ENCODE peak calls at places on chromosomes 11 and 22, in seven cellular contexts. Y, G, U, V, F, T and W are unnamed samples.

GRCh38 chr22:31083377-31083768 is 2.3 kb downstream of the SMTN start:
- DNase-seq in U (no peak), Y (no peak), T (no peak), F (no peak), G (no peak), V (no peak), W (no peak)

GRCh38 chr22:50297510-50298265 is 9.8 kb downstream of the PLXNB2 start:
- DNase-seq in Y (no peak), T (no peak), V (no peak), G (no peak), U (no peak), F (no peak), W (no peak)

GRCh38 chr22:41078975-41079374 is 13.4 kb upstream of the EP300 start:
- DNase-seq in V (no peak), F (no peak), T (no peak), G (no peak), Y (no peak), U (no peak), W (no peak)

GRCh38 chr11:122656073-122656630 is 630 bp downstream of the UBASH3B start:
- DNase-seq in T (peak), U (peak), G (no peak), F (peak), V (no peak), Y (peak), W (peak)

GRCh38 chr22:46355369-46355995 is 20.0 kb downstream of the TRMU start:
- DNase-seq in F (peak), Y (no peak), U (peak), G (peak), T (peak), V (peak), W (peak)

GRCh38 chr11:109815529-109816105 is 277.6 kb upstream of the ZC3H12C start:
- DNase-seq in F (no peak), Y (no peak), U (no peak), V (no peak), G (no peak), T (no peak), W (no peak)

GRCh38 chr22:46121079-46121478 is 29.2 kb upstream of the PPARA start:
- DNase-seq in V (no peak), Y (no peak), U (no peak), F (peak), T (no peak), G (no peak), W (no peak)

GRCh38 chr11:131356201-131356600 is 14.2 kb upstream of the NTM start:
- DNase-seq in U (no peak), T (no peak), G (no peak), Y (no peak), F (peak), V (no peak), W (no peak)

GRCh38 chr11:85170184-85170583 is 457.0 kb downstream of the DLG2 start:
- DNase-seq in Y (no peak), G (no peak), U (no peak), V (no peak), F (peak), T (no peak), W (peak)

GRCh38 chr22:42022162-42022847 is 23.7 kb downstream of the WBP2NL start:
- DNase-seq in G (no peak), Y (no peak), T (no peak), F (no peak), U (no peak), V (no peak), W (peak)

GRCh38 chr22:22717723-22718122 is 73.3 kb downstream of the GGTLC2 start:
- DNase-seq in U (no peak), T (no peak), G (no peak), V (no peak), Y (no peak), F (no peak), W (no peak)

GRCh38 chr11:70826541-70826943 is 425.8 kb downstream of the SHANK2 start:
- DNase-seq in G (no peak), Y (no peak), V (no peak), T (peak), F (no peak), U (no peak), W (peak)

GRCh38 chr22:27501191-27501936 is 300.2 kb downstream of the MN1 start:
- DNase-seq in Y (no peak), T (peak), V (no peak), U (no peak), F (no peak), G (no peak), W (no peak)

GRCh38 chr11:70524096-70524922 is 126.0 kb downstream of the CTTN start:
- DNase-seq in T (no peak), G (no peak), V (no peak), U (peak), Y (no peak), F (no peak), W (no peak)

GRCh38 chr22:41915035-41915782 is at the start of gene SHISA8:
- DNase-seq in Y (no peak), U (no peak), F (no peak), V (no peak), T (peak), G (peak), W (peak)

GRCh38 chr11:74321487-74322188 is 10.2 kb upstream of the P4HA3 start:
- DNase-seq in G (no peak), U (no peak), F (peak), V (no peak), T (peak), Y (no peak), W (no peak)

GRCh38 chr11:19872526-19873135 is 160.0 kb downstream of the NAV2 start:
- DNase-seq in V (no peak), U (no peak), F (no peak), T (no peak), Y (no peak), G (no peak), W (no peak)

GRCh38 chr11:119111361-119111925 is 4.3 kb downstream of the C2CD2L start:
- DNase-seq in T (no peak), U (no peak), V (no peak), Y (peak), G (no peak), F (no peak), W (no peak)

GRCh38 chr22:36830601-36831000 is 13.8 kb upstream of the PVALB start:
- DNase-seq in T (no peak), U (no peak), G (no peak), Y (no peak), F (no peak), V (no peak), W (no peak)

GRCh38 chr11:32391965-32392553 is 43.3 kb downstream of the WT1 start:
- DNase-seq in T (no peak), G (no peak), V (no peak), Y (no peak), F (peak), U (no peak), W (no peak)

GRCh38 chr11:47661245-47661644 is 18.9 kb upstream of the MTCH2 start:
- DNase-seq in F (no peak), U (no peak), G (no peak), T (no peak), Y (no peak), V (no peak), W (no peak)

GRCh38 chr11:76158394-76159302 is 47.7 kb downstream of the WNT11 start:
- DNase-seq in G (no peak), T (no peak), F (no peak), Y (peak), U (peak), V (no peak), W (no peak)

GRCh38 chr11:134361241-134361640 is 29.5 kb downstream of the GLB1L2 start:
- DNase-seq in V (no peak), Y (peak), F (no peak), G (no peak), U (peak), T (no peak), W (no peak)

GRCh38 chr22:28106601-28107000 is 187.5 kb upstream of the PITPNB start:
- DNase-seq in U (no peak), Y (no peak), F (no peak), V (no peak), T (no peak), G (no peak), W (no peak)

GRCh38 chr22:22037740-22038139 is 55.2 kb upstream of the TOP3B start:
- DNase-seq in U (no peak), V (no peak), T (no peak), Y (no peak), F (peak), G (no peak), W (no peak)

GRCh38 chr11:45413156-45413833 is 127.2 kb upstream of the SYT13 start:
- DNase-seq in Y (no peak), U (no peak), G (no peak), V (no peak), T (peak), F (no peak), W (no peak)

GRCh38 chr11:3962406-3962840 is 107.0 kb downstream of the STIM1 start:
- DNase-seq in G (no peak), F (peak), U (no peak), V (no peak), Y (no peak), T (no peak), W (no peak)

GRCh38 chr11:80944758-80945157 is 1503.9 kb upstream of the TENM4 start:
- DNase-seq in F (peak), U (no peak), T (no peak), G (no peak), V (no peak), Y (no peak), W (no peak)

GRCh38 chr11:88175004-88175706 is at the start of gene RAB38:
- DNase-seq in T (peak), G (peak), F (no peak), V (no peak), U (no peak), Y (peak), W (peak)

GRCh38 chr22:47406896-47407295 is 644.4 kb downstream of the TBC1D22A start:
- DNase-seq in Y (no peak), T (no peak), F (no peak), G (no peak), V (no peak), U (no peak), W (no peak)

GRCh38 chr11:73995731-73996130 is 13.1 kb upstream of the UCP2 start:
- DNase-seq in T (no peak), V (no peak), Y (no peak), U (no peak), G (no peak), F (no peak), W (no peak)

GRCh38 chr11:105367129-105367528 is 227.6 kb upstream of the CARD18 start:
- DNase-seq in G (no peak), F (peak), T (no peak), Y (no peak), U (no peak), V (no peak), W (no peak)

GRCh38 chr11:123584737-123585136 is 69.7 kb downstream of the SCN3B start:
- DNase-seq in G (no peak), V (no peak), F (no peak), T (no peak), Y (no peak), U (no peak), W (no peak)

GRCh38 chr22:31250740-31251330 is 38.7 kb downstream of the LIMK2 start:
- DNase-seq in U (no peak), Y (no peak), F (no peak), V (no peak), G (no peak), T (no peak), W (no peak)

GRCh38 chr22:25354456-25354855 is 135.0 kb downstream of the CRYBB2 start:
- DNase-seq in U (no peak), F (no peak), G (no peak), V (no peak), T (no peak), Y (peak), W (no peak)

GRCh38 chr11:16630651-16631050 is 107.8 kb upstream of the C11orf58 start:
- DNase-seq in G (no peak), V (no peak), Y (no peak), F (no peak), T (no peak), U (no peak), W (no peak)

DNA sequence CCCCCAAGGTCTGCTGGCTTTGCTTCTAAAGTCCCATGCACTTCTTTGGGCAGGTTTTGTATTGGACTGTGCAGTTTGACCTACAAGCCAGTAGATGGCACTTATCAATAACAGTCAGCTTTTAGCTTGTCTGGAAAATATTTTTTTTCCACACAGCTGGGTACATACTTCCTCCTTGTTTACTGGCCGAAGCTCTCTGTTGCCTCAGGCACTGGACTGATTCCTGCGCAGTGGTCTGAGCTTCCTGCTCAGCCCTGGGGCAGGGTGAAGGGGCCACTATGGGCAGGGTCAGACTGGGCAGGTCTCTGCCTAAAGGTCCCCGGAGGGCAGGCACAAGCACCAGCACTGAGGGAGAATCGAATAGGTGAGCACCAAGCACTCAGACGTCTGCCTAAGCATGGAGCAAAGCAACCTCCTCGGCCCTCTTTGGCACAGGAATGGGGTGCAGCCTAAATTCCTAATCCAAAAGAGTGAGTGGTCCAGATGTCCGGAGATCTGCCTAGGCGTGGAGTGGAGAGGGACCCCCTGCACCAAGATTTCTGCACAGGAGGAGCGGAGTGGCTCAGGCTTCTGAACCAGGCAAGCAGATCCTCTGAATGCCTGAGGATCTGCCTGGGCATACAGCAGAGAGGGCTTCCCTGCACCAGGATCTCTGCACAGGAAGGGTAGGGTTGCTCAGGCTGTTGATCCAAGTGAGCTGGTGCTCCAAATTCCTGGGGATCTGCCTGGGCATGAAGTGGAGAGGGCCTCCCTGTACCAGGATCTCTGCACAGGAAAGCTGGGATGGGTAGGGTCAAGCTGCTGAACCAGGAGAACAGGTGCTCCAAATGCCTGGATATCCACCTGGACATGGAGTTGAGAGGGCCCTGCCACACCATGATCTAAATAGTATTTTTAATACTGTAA is 105.9 kb upstream of the C11orf58 start:
- DNase-seq in T (no peak), Y (no peak), F (no peak), U (no peak), G (no peak), V (no peak), W (no peak)
- TF ChIP-seq CTCF in T (peak), Y (no peak), F (peak), U (no peak), G (peak), V (peak), W (no peak)

GRCh38 chr11:67355023-67355793 is 1.9 kb upstream of the POLD4 start:
- DNase-seq in V (no peak), Y (peak), G (no peak), U (peak), T (peak), F (no peak), W (no peak)

GRCh38 chr11:67355794-67356550 is 2.6 kb upstream of the POLD4 start:
- DNase-seq in U (no peak), V (no peak), F (no peak), Y (no peak), T (no peak), G (no peak), W (no peak)

GRCh38 chr11:67357831-67358555 is 4.6 kb upstream of the POLD4 start:
- DNase-seq in G (no peak), F (peak), U (no peak), T (no peak), Y (no peak), V (no peak), W (no peak)

GRCh38 chr11:67356551-67356866 is 3.2 kb upstream of the POLD4 start:
- DNase-seq in F (no peak), T (no peak), Y (no peak), V (no peak), G (no peak), U (no peak), W (no peak)

GRCh38 chr11:67356867-67357561 is 3.7 kb upstream of the POLD4 start:
- DNase-seq in U (peak), Y (no peak), T (peak), G (peak), F (peak), V (no peak), W (peak)
- TF ChIP-seq CTCF in U (peak), Y (peak), T (peak), G (peak), F (peak), V (peak), W (peak)

GRCh38 chr22:43303751-43304150 is 39.4 kb downstream of the SCUBE1 start:
- DNase-seq in U (no peak), G (no peak), T (no peak), V (no peak), F (no peak), Y (no peak), W (no peak)

GRCh38 chr22:43301866-43302265 is 41.3 kb downstream of the SCUBE1 start:
- DNase-seq in T (no peak), F (no peak), U (no peak), V (no peak), Y (no peak), G (no peak), W (no peak)

GRCh38 chr22:43302462-43303109 is 40.6 kb downstream of the SCUBE1 start:
- DNase-seq in Y (no peak), G (no peak), F (no peak), T (peak), U (no peak), V (no peak), W (no peak)

GRCh38 chr22:43304831-43305230 is 38.3 kb downstream of the SCUBE1 start:
- DNase-seq in Y (no peak), V (no peak), U (no peak), F (no peak), T (no peak), G (no peak), W (no peak)

DNA sequence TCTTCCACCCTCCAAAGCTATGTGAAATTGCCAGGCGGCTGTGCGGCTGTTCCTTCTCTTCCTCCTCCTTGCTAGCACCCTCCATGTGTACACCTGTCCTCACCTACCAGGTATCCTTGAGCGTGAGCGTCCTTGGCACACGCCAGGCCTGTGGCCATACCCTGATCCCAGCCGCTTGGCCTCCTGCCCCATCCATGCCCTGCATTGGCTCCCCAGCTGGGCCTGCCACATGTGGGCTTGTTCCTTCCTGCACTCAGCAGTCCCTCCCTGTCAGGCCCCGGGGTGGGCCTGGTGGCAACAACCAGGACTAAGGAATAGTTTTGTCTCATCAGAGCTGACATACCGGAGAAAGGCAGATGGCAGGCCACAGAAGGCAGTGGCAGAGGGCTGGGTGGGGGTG is 40.0 kb downstream of the SCUBE1 start:
- DNase-seq in F (no peak), U (no peak), V (no peak), Y (no peak), G (no peak), T (no peak), W (no peak)
- TF ChIP-seq CTCF in F (no peak), U (no peak), V (no peak), Y (no peak), G (no peak), T (no peak), W (no peak)

DNA sequence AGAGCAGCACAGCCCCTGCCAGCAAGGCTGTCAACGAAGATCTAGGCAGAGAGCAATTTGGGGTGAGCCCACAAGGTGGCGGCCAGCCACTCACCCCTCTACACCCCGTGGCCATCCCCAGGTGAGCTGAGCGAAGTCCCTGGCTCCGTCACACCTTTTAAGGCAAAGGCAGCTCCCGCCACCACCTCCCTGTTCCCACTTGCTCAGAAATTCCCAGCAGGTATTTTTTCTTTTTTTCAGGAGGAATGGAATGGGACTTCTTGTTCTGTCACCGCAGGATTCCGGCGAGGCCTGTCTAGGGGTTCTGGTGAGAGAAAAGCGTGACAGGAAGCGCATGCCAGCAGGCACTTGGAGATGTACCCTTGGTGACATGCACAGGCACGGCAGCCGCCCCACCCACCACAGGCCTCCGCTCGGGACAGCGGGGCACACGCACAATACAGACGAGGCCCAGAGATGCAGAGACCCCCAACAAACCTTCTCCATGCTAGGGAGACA is 10.0 kb downstream of the RPL3 start:
- DNase-seq in F (no peak), G (no peak), T (no peak), U (no peak), V (no peak), Y (peak), W (peak)
- TF ChIP-seq CTCF in F (peak), G (peak), T (no peak), U (no peak), V (peak), Y (no peak), W (peak)

DNA sequence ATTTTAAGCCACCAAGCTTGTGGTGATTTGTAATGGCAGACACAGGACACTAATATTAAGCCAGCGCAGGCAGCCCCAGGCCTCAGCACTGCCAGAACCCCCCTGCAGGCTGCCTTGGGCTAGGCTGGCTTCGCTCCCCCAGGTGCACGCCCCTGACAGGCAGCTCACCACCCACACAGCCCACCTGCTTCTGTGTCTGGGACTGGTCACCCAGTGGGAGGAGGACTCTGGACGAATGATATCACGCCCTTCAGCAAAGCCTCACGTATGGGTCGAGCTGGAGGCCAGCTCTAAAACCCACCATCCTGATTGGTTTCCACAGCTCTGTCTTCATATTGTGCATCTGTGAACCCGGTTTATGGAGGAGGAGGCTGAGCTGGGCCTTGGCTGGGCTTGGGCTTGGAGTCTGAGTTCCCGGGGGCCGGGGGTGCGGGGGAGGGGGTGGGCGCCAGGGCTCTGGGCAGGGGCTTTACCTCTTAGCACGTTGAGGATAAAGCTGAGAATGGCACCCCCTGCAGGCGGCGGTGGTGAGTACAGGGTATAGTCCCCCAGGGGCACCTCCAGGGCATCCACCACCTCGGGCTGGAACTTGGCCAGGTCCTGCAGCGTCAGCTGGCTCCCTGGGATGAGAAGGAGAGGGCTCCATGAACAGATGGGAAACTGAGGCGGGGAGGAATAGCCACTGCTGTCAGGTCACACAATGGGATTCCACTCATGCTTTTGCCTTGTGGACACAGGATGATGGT is 13.8 kb downstream of the GGT5 start:
- DNase-seq in Y (no peak), F (no peak), G (peak), V (no peak), U (no peak), T (peak), W (no peak)
- TF ChIP-seq CTCF in Y (no peak), F (peak), G (peak), V (peak), U (no peak), T (peak), W (no peak)